ENCODE peak calls at places on chromosomes 11 and 22, in five cellular contexts. F, R, M, A and P are unnamed samples.

GRCh38 chr11:108895579-108896480 is 231.0 kb downstream of the DDX10 start:
- DNase-seq in F (no peak), R (no peak), M (peak), A (no peak), P (no peak)

GRCh38 chr11:115333951-115334350 is 170.3 kb downstream of the CADM1 start:
- DNase-seq in F (no peak), R (no peak), M (no peak), A (no peak), P (no peak)

GRCh38 chr22:24157783-24158170 is 23.5 kb upstream of the SUSD2 start:
- DNase-seq in F (no peak), R (no peak), M (no peak), A (no peak), P (no peak)

GRCh38 chr11:80255021-80255420 is 814.2 kb upstream of the TENM4 start:
- DNase-seq in F (no peak), R (no peak), M (no peak), A (no peak), P (no peak)

GRCh38 chr11:116473236-116473769 is 299.5 kb downstream of the BUD13 start:
- DNase-seq in F (no peak), R (no peak), M (no peak), A (no peak), P (no peak)

GRCh38 chr11:120239713-120240640 is at the start of gene POU2F3:
- DNase-seq in F (no peak), R (peak), M (no peak), A (peak), P (no peak)

GRCh38 chr11:135008001-135008405 is 596.0 kb upstream of the B3GAT1 start:
- DNase-seq in F (no peak), R (no peak), M (no peak), A (no peak), P (no peak)

GRCh38 chr11:111922803-111923202 is 4.1 kb downstream of the C11orf52 start:
- DNase-seq in F (no peak), R (no peak), M (peak), A (no peak), P (no peak)

GRCh38 chr11:134583397-134583990 is 171.5 kb upstream of the B3GAT1 start:
- DNase-seq in F (no peak), R (no peak), M (no peak), A (no peak), P (no peak)

GRCh38 chr11:71491531-71492329 is 35.3 kb upstream of the KRTAP5-7 start:
- DNase-seq in F (no peak), R (no peak), M (no peak), A (peak), P (no peak)

GRCh38 chr11:67632175-67632981 is 2.6 kb upstream of the NUDT8 start:
- DNase-seq in F (no peak), R (peak), M (no peak), A (no peak), P (no peak)

GRCh38 chr22:44158766-44159165 is 22.0 kb upstream of the PARVG start:
- DNase-seq in F (no peak), R (no peak), M (no peak), A (no peak), P (no peak)

GRCh38 chr11:66970808-66971442 is 4.2 kb upstream of the C11orf86 start:
- DNase-seq in F (no peak), R (no peak), M (peak), A (no peak), P (peak)

GRCh38 chr22:47168900-47169800 is 406.7 kb downstream of the TBC1D22A start:
- DNase-seq in F (no peak), R (peak), M (peak), A (peak), P (peak)

GRCh38 chr11:65032216-65032615 is 5.0 kb downstream of the SNX15 start:
- DNase-seq in F (no peak), R (peak), M (no peak), A (no peak), P (no peak)

GRCh38 chr11:104337273-104337672 is 173.3 kb upstream of the PDGFD start:
- DNase-seq in F (no peak), R (no peak), M (no peak), A (no peak), P (no peak)

GRCh38 chr22:38267086-38267485 is 5.7 kb downstream of the TMEM184B start:
- DNase-seq in F (no peak), R (peak), M (peak), A (no peak), P (peak)

GRCh38 chr11:122920579-122920978 is 38.0 kb downstream of the JHY start:
- DNase-seq in F (peak), R (peak), M (no peak), A (no peak), P (no peak)

GRCh38 chr22:25068701-25069100 is 116.2 kb downstream of the KIAA1671 start:
- DNase-seq in F (no peak), R (no peak), M (no peak), A (no peak), P (no peak)

GRCh38 chr11:34284166-34284565 is 73.6 kb downstream of the ABTB2 start:
- DNase-seq in F (no peak), R (no peak), M (no peak), A (no peak), P (no peak)

GRCh38 chr11:1327064-1327460 is 17.6 kb upstream of the TOLLIP start:
- DNase-seq in F (no peak), R (no peak), M (peak), A (no peak), P (no peak)

GRCh38 chr11:102564110-102564509 is 33.6 kb upstream of the MMP7 start:
- DNase-seq in F (no peak), R (no peak), M (peak), A (no peak), P (no peak)

GRCh38 chr11:80417681-80418080 is 976.9 kb upstream of the TENM4 start:
- DNase-seq in F (no peak), R (no peak), M (no peak), A (no peak), P (no peak)

GRCh38 chr22:39280250-39280649 is 35.5 kb upstream of the PDGFB start:
- DNase-seq in F (no peak), R (no peak), M (no peak), A (no peak), P (no peak)

GRCh38 chr22:36398602-36399472 is 11.1 kb upstream of the MYH9 start:
- DNase-seq in F (no peak), R (no peak), M (peak), A (no peak), P (peak)

GRCh38 chr11:92316410-92316809 is 91.8 kb downstream of the FAT3 start:
- DNase-seq in F (no peak), R (no peak), M (no peak), A (no peak), P (no peak)

GRCh38 chr11:47907499-47907898 is 59.3 kb upstream of the NUP160 start:
- DNase-seq in F (no peak), R (no peak), M (peak), A (no peak), P (peak)

GRCh38 chr11:62125881-62126280 is 2.1 kb downstream of the INCENP start:
- DNase-seq in F (no peak), R (no peak), M (no peak), A (no peak), P (no peak)

GRCh38 chr11:132831272-132831671 is 701.0 kb downstream of the OPCML start:
- DNase-seq in F (no peak), R (no peak), M (no peak), A (no peak), P (no peak)
- H3K9ac ChIP-seq in F (no peak), R (no peak), M (no peak), A (no peak), P (no peak)

GRCh38 chr11:23932485-23932898 is 564.4 kb upstream of the LUZP2 start:
- DNase-seq in F (no peak), R (no peak), M (peak), A (no peak), P (peak)
- H2BK5ac ChIP-seq in F (no peak), R (no peak), M (no peak), A (no peak), P (no peak)

DNA sequence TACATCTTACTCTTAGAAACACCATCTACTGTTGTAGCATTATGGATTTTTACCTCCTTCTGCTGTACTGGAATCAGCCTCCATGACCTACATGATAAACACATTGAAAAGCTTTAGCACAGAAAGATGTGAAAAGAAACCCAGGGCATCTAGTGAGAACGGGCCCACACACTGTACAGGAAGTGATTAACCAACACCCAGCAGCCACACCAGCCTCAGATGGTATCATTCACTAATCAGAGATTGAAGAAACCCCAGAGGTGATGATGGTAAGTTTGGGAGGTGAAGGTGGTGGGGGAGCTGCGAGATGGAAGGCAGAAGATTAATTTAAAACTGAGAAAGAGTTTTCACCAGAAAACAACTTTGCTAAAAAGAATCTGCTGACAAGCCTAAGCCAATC is 46.1 kb downstream of the RASSF10 start:
- DNase-seq in F (no peak), R (no peak), M (no peak), A (no peak), P (no peak)
- H2BK12ac ChIP-seq in F (no peak), R (no peak), M (no peak), A (no peak), P (no peak)

GRCh38 chr11:45771942-45772522 is 32.9 kb upstream of the SLC35C1 start:
- DNase-seq in F (peak), R (peak), M (peak), A (peak), P (peak)
- H3K9ac ChIP-seq in F (no peak), R (no peak), M (peak), A (no peak), P (no peak)